ENCODE peak calls at places on chromosomes 6 and 20, in five cellular contexts. One of them, this sample, is unnamed.

GRCh38 chr6:156720739-156721714 is 56.2 kb upstream of the ARID1B start:
- DNase-seq in heart left ventricle: no peak
- DNase-seq in upper lobe of left lung: no peak
- DNase-seq in H1: peak; percentile 63
- DNase-seq in spleen: no peak
- DNase-seq in this sample: no peak

GRCh38 chr20:1302578-1303541 is 26.1 kb downstream of the SDCBP2 start:
- DNase-seq in heart left ventricle: peak; percentile 4
- DNase-seq in upper lobe of left lung: no peak
- DNase-seq in H1: no peak
- DNase-seq in spleen: peak; percentile 67
- DNase-seq in this sample: no peak

GRCh38 chr6:52233975-52234823 is 10.1 kb downstream of the IL17F start:
- DNase-seq in heart left ventricle: no peak
- DNase-seq in upper lobe of left lung: no peak
- DNase-seq in H1: peak; percentile 25
- DNase-seq in spleen: no peak
- DNase-seq in this sample: no peak

GRCh38 chr6:19715166-19715558 is 122.0 kb upstream of the ID4 start:
- DNase-seq in heart left ventricle: no peak
- DNase-seq in upper lobe of left lung: no peak
- DNase-seq in H1: no peak
- DNase-seq in spleen: no peak
- DNase-seq in this sample: no peak

GRCh38 chr6:36129889-36130671 is at the start of gene MAPK13:
- DNase-seq in heart left ventricle: no peak
- DNase-seq in upper lobe of left lung: peak; percentile 92
- DNase-seq in H1: no peak
- DNase-seq in spleen: peak; percentile 90
- DNase-seq in this sample: no peak

GRCh38 chr20:33175123-33175522 is 7.2 kb downstream of the BPIFA2 start:
- DNase-seq in heart left ventricle: no peak
- DNase-seq in upper lobe of left lung: no peak
- DNase-seq in H1: no peak
- DNase-seq in spleen: no peak
- DNase-seq in this sample: no peak

GRCh38 chr6:134669531-134669930 is 280.4 kb downstream of the ALDH8A1 start:
- DNase-seq in heart left ventricle: no peak
- DNase-seq in upper lobe of left lung: no peak
- DNase-seq in H1: no peak
- DNase-seq in spleen: no peak
- DNase-seq in this sample: no peak

GRCh38 chr6:32436995-32437836 is 2.5 kb upstream of the HLA-DRA start:
- DNase-seq in heart left ventricle: no peak
- DNase-seq in upper lobe of left lung: no peak
- DNase-seq in H1: no peak
- DNase-seq in spleen: no peak
- DNase-seq in this sample: no peak

GRCh38 chr20:5297280-5298004 is 19.3 kb downstream of the PROKR2 start:
- DNase-seq in heart left ventricle: no peak
- DNase-seq in upper lobe of left lung: no peak
- DNase-seq in H1: no peak
- DNase-seq in spleen: no peak
- DNase-seq in this sample: no peak

GRCh38 chr6:168252267-168252666 is 67.3 kb downstream of the DACT2 start:
- DNase-seq in heart left ventricle: no peak
- DNase-seq in upper lobe of left lung: peak; percentile 56
- DNase-seq in H1: no peak
- DNase-seq in spleen: no peak
- DNase-seq in this sample: no peak

GRCh38 chr6:80469977-80470376 is 363.5 kb downstream of the BCKDHB start:
- DNase-seq in heart left ventricle: no peak
- DNase-seq in upper lobe of left lung: no peak
- DNase-seq in H1: no peak
- DNase-seq in spleen: no peak
- DNase-seq in this sample: no peak

DNA sequence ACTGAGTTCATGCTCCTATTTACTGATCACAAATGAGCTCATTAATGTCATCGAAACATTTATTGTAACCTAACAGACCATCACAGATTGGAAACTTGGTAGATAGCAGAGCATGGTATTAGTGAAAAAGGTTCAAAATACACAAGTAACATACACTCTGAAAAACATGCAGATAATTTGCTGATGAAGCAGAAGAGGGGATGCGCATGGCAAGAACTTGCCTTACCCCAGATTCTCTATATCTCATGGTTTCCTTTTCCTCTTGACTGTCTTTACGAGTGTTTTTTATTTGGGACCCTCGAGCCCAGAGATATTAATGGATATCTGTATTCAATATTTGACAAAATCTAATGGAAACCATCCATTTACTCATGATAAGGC is 37.6 kb downstream of the QRSL1 start:
- DNase-seq in heart left ventricle: no peak
- DNase-seq in upper lobe of left lung: no peak
- DNase-seq in H1: no peak
- DNase-seq in spleen: no peak
- DNase-seq in this sample: no peak
- H3K27me3 ChIP-seq in heart left ventricle: no peaks in the 10 kb centered on the region
- H3K27me3 ChIP-seq in upper lobe of left lung: no peaks in the 10 kb centered on the region
- H3K27me3 ChIP-seq in H1: no peaks in the 10 kb centered on the region
- H3K27me3 ChIP-seq in spleen: no peaks in the 10 kb centered on the region
- H3K27me3 ChIP-seq in this sample: no peaks in the 10 kb centered on the region

GRCh38 chr20:54132612-54133433 is 41.0 kb downstream of the CYP24A1 start:
- DNase-seq in heart left ventricle: no peak
- DNase-seq in upper lobe of left lung: no peak
- DNase-seq in H1: no peak
- DNase-seq in spleen: no peak
- DNase-seq in this sample: no peak

GRCh38 chr20:54128175-54128574 is 45.6 kb downstream of the CYP24A1 start:
- DNase-seq in heart left ventricle: no peak
- DNase-seq in upper lobe of left lung: no peak
- DNase-seq in H1: no peak
- DNase-seq in spleen: no peak
- DNase-seq in this sample: no peak

GRCh38 chr20:54126809-54127655 is 46.8 kb downstream of the CYP24A1 start:
- DNase-seq in heart left ventricle: no peak
- DNase-seq in upper lobe of left lung: no peak
- DNase-seq in H1: no peak
- DNase-seq in spleen: no peak
- DNase-seq in this sample: no peak

GRCh38 chr20:54131675-54132611 is 41.8 kb downstream of the CYP24A1 start:
- DNase-seq in heart left ventricle: no peak
- DNase-seq in upper lobe of left lung: no peak
- DNase-seq in H1: no peak
- DNase-seq in spleen: no peak
- DNase-seq in this sample: no peak

GRCh38 chr20:54129350-54129749 is 44.4 kb downstream of the CYP24A1 start:
- DNase-seq in heart left ventricle: no peak
- DNase-seq in upper lobe of left lung: no peak
- DNase-seq in H1: no peak
- DNase-seq in spleen: no peak
- DNase-seq in this sample: no peak
- TF ChIP-seq POLR2A in heart left ventricle: no peak
- TF ChIP-seq POLR2A in upper lobe of left lung: no peak
- TF ChIP-seq POLR2A in H1: no peak
- TF ChIP-seq POLR2A in spleen: no peak
- TF ChIP-seq POLR2A in this sample: no peak

GRCh38 chr6:42103753-42104094 is 38.7 kb downstream of the C6orf132 start:
- DNase-seq in heart left ventricle: no peak
- DNase-seq in upper lobe of left lung: no peak
- DNase-seq in H1: no peak
- DNase-seq in spleen: no peak
- DNase-seq in this sample: no peak
- H3K4me1 ChIP-seq in heart left ventricle: peaks cover 34% of the 10 kb centered on the region
- H3K4me1 ChIP-seq in upper lobe of left lung: peaks cover 38% of the 10 kb centered on the region
- H3K4me1 ChIP-seq in H1: peaks cover 2% of the 10 kb centered on the region
- H3K4me1 ChIP-seq in spleen: peaks cover 16% of the 10 kb centered on the region
- H3K4me1 ChIP-seq in this sample: peaks cover 44% of the 10 kb centered on the region

DNA sequence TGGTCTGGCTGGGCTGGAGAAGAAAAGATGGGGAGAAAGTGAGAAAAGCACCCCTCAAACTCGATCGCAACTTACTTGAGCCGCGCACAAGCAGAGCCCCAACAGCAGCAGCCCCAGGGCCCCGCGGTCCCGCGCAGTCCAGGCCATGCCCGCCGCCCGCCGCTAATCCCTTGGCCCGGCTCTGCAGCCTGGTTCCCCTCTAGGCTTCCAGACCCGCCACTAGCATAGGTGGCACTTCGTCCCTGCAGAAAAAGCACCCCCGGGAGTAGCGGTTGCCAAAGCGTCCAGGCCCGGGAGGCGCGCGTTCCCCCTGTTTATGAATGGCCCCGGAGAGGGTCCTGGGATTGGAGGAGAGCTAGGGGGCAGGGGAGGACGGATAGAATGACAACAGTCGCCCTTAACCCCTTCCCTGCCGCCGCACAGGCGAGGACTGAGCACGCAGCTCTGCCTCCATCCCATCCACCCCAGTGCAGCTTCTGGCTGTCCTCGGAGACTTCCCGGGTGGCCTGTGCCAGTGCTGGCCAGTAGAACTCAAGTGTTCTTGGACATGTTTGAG is 19.9 kb downstream of the COL9A1 start:
- DNase-seq in heart left ventricle: no peak
- DNase-seq in upper lobe of left lung: peak; percentile 80
- DNase-seq in H1: peak; percentile 17
- DNase-seq in spleen: peak; percentile 62
- DNase-seq in this sample: no peak
- H3K27me3 ChIP-seq in heart left ventricle: peaks cover 38% of the 10 kb centered on the region
- H3K27me3 ChIP-seq in upper lobe of left lung: peaks cover 15% of the 10 kb centered on the region
- H3K27me3 ChIP-seq in H1: peaks cover 37% of the 10 kb centered on the region
- H3K27me3 ChIP-seq in spleen: peaks cover 56% of the 10 kb centered on the region
- H3K27me3 ChIP-seq in this sample: peaks cover 61% of the 10 kb centered on the region

GRCh38 chr6:42264146-42264851 is 46.6 kb upstream of the MRPS10 start:
- DNase-seq in heart left ventricle: no peak
- DNase-seq in upper lobe of left lung: no peak
- DNase-seq in H1: no peak
- DNase-seq in spleen: no peak
- DNase-seq in this sample: no peak
- TF ChIP-seq POLR2A in heart left ventricle: no peak
- TF ChIP-seq POLR2A in upper lobe of left lung: no peak
- TF ChIP-seq POLR2A in H1: no peak
- TF ChIP-seq POLR2A in spleen: no peak
- TF ChIP-seq POLR2A in this sample: no peak

GRCh38 chr20:14918281-14918680 is 580.9 kb upstream of the FLRT3 start:
- DNase-seq in heart left ventricle: no peak
- DNase-seq in upper lobe of left lung: no peak
- DNase-seq in H1: no peak
- DNase-seq in spleen: no peak
- DNase-seq in this sample: no peak
- H3K4me1 ChIP-seq in heart left ventricle: peaks cover 4% of the 10 kb centered on the region
- H3K4me1 ChIP-seq in upper lobe of left lung: peaks cover 9% of the 10 kb centered on the region
- H3K4me1 ChIP-seq in H1: no peaks in the 10 kb centered on the region
- H3K4me1 ChIP-seq in spleen: no peaks in the 10 kb centered on the region
- H3K4me1 ChIP-seq in this sample: peaks cover 34% of the 10 kb centered on the region

GRCh38 chr20:21087862-21088540 is 18.2 kb downstream of the LINC00237 start:
- DNase-seq in heart left ventricle: no peak
- DNase-seq in upper lobe of left lung: no peak
- DNase-seq in H1: no peak
- DNase-seq in spleen: no peak
- DNase-seq in this sample: no peak
- H3K27me3 ChIP-seq in heart left ventricle: peaks cover 61% of the 10 kb centered on the region
- H3K27me3 ChIP-seq in upper lobe of left lung: peaks cover 7% of the 10 kb centered on the region
- H3K27me3 ChIP-seq in H1: no peaks in the 10 kb centered on the region
- H3K27me3 ChIP-seq in spleen: peaks cover 85% of the 10 kb centered on the region
- H3K27me3 ChIP-seq in this sample: peaks cover 8% of the 10 kb centered on the region

GRCh38 chr6:139295906-139296305 is 4.1 kb upstream of the TXLNB start:
- DNase-seq in heart left ventricle: no peak
- DNase-seq in upper lobe of left lung: no peak
- DNase-seq in H1: no peak
- DNase-seq in spleen: no peak
- DNase-seq in this sample: no peak

GRCh38 chr6:139289233-139289632 is 2.6 kb downstream of the TXLNB start:
- DNase-seq in heart left ventricle: peak; percentile 42
- DNase-seq in upper lobe of left lung: no peak
- DNase-seq in H1: no peak
- DNase-seq in spleen: no peak
- DNase-seq in this sample: no peak

GRCh38 chr6:139288496-139289040 is 3.2 kb downstream of the TXLNB start:
- DNase-seq in heart left ventricle: peak; percentile 57
- DNase-seq in upper lobe of left lung: no peak
- DNase-seq in H1: no peak
- DNase-seq in spleen: no peak
- DNase-seq in this sample: no peak

GRCh38 chr6:139290787-139291294 is 957 bp downstream of the TXLNB start:
- DNase-seq in heart left ventricle: peak; percentile 62
- DNase-seq in upper lobe of left lung: no peak
- DNase-seq in H1: no peak
- DNase-seq in spleen: no peak
- DNase-seq in this sample: no peak

DNA sequence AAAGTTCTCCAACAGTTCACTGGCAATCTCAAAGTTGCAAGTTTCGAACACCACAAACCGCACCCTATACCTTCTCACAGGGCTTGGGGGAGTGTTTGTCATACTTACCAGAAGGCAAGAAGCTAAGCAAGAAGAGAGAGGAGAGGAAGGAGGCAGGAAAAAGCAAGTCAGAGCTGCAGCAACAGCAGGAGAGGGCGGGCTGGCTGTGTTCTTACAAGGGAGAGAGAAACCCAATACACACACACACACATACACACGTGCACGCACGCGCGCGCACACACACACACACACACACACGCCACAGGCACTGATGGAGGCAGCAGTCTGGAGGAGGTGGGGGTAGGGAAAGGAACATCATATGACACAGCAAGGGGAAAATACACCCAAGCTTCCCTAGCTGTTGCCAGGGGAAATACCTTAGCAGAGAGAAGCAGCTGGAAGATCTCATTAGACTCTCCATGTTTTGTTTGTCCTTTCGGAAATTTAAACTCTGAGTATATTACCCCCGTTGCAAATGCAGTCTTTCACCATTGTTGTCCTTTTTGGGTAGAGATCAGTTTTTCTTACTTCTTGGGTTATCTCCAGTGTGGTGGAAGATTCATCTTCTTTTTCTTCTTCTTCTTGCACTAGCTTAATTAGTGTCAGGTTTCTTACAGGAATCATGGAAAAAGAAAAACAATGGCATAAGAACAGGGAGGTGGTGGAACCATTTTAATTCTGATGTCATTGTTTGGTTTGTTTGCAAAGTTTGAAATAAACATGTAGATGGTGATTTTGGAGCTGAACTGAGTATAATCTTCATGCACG is at the start of gene TXLNB:
- DNase-seq in heart left ventricle: peak; percentile 87
- DNase-seq in upper lobe of left lung: peak; percentile 91
- DNase-seq in H1: no peak
- DNase-seq in spleen: peak; percentile 94
- DNase-seq in this sample: peak; percentile 43
- TF ChIP-seq POLR2A in heart left ventricle: no peak
- TF ChIP-seq POLR2A in upper lobe of left lung: no peak
- TF ChIP-seq POLR2A in H1: no peak
- TF ChIP-seq POLR2A in spleen: peak; percentile 7
- TF ChIP-seq POLR2A in this sample: no peak

This sample was measured in esophagus squamous epithelium.